ENCODE peak calls at places on chromosomes 16 and 17, in six cellular contexts. T, N, P, F, I and H are unnamed samples.

GRCh38 chr16:53707671-53708070 is 3.7 kb downstream of the FTO start:
- DNase-seq in T (no peak), N (no peak), P (no peak), F (no peak), I (no peak), H (no peak)

GRCh38 chr16:2692948-2693651 is 10.8 kb downstream of the KCTD5 start:
- DNase-seq in T (no peak), N (no peak), P (no peak), F (no peak), I (no peak), H (no peak)

GRCh38 chr16:17887963-17888362 is 417.2 kb upstream of the XYLT1 start:
- DNase-seq in T (no peak), N (no peak), P (no peak), F (no peak), I (no peak), H (peak)

GRCh38 chr16:12235110-12235509 is 258.6 kb downstream of the SNX29 start:
- DNase-seq in T (no peak), N (no peak), P (no peak), F (no peak), I (no peak), H (no peak)

GRCh38 chr17:79934653-79934970 is 95.4 kb upstream of the CBX4 start:
- DNase-seq in T (no peak), N (no peak), P (no peak), F (no peak), I (no peak), H (no peak)

GRCh38 chr17:5011928-5012327 is 14.2 kb downstream of the KIF1C start:
- DNase-seq in T (peak), N (no peak), P (no peak), F (no peak), I (no peak), H (peak)

GRCh38 chr17:40422990-40423611 is 5.4 kb upstream of the TOP2A start:
- DNase-seq in T (no peak), N (no peak), P (no peak), F (no peak), I (no peak), H (no peak)

GRCh38 chr17:74749262-74750038 is 1.0 kb downstream of the NHERF1 start:
- DNase-seq in T (no peak), N (no peak), P (no peak), F (no peak), I (no peak), H (peak)

GRCh38 chr17:27402943-27403342 is 53.3 kb upstream of the KSR1 start:
- DNase-seq in T (no peak), N (no peak), P (no peak), F (no peak), I (no peak), H (no peak)

GRCh38 chr17:29140631-29141483 is 39.3 kb downstream of the MYO18A start:
- DNase-seq in T (peak), N (no peak), P (no peak), F (no peak), I (no peak), H (no peak)

GRCh38 chr17:36501351-36501750 is 14.9 kb downstream of the ZNHIT3 start:
- DNase-seq in T (no peak), N (no peak), P (no peak), F (no peak), I (no peak), H (no peak)

GRCh38 chr17:77935121-77935571 is 23.4 kb upstream of the TNRC6C start:
- DNase-seq in T (no peak), N (no peak), P (no peak), F (no peak), I (no peak), H (no peak)

GRCh38 chr16:9092963-9093477 is 1.6 kb downstream of the HAPSTR1 start:
- DNase-seq in T (no peak), N (no peak), P (no peak), F (no peak), I (no peak), H (no peak)

GRCh38 chr17:43018008-43018853 is 4.0 kb downstream of the VAT1 start:
- DNase-seq in T (no peak), N (no peak), P (no peak), F (no peak), I (no peak), H (no peak)

GRCh38 chr16:67598527-67598926 is 36.2 kb downstream of the CTCF start:
- DNase-seq in T (no peak), N (no peak), P (peak), F (no peak), I (no peak), H (no peak)